ENCODE peak calls at places on chromosomes 7 and 10, in eight cellular contexts. One of them, this sample, is unnamed.
A peak's percentile ranks its signal among the peaks of the same experiment; 100 is the strongest.

GRCh38 chr10:117532003-117532385 is 10.6 kb upstream of the EMX2 start:
- DNase-seq in cardiac muscle cell: no peak
- DNase-seq in psoas muscle: no peak
- DNase-seq in body of pancreas: no peak
- DNase-seq in gastrocnemius medialis: no peak
- DNase-seq in Panc1: no peak
- DNase-seq in left ventricle myocardium inferior: no peak
- DNase-seq in fibroblast of lung: no peak
- DNase-seq in this sample: no peak

GRCh38 chr10:12907651-12908050 is 93.9 kb downstream of the CCDC3 start:
- DNase-seq in cardiac muscle cell: no peak
- DNase-seq in psoas muscle: no peak
- DNase-seq in body of pancreas: no peak
- DNase-seq in gastrocnemius medialis: no peak
- DNase-seq in Panc1: no peak
- DNase-seq in left ventricle myocardium inferior: no peak
- DNase-seq in fibroblast of lung: peak; percentile 57
- DNase-seq in this sample: no peak

GRCh38 chr7:158447206-158448171 is 140.1 kb downstream of the PTPRN2 start:
- DNase-seq in cardiac muscle cell: no peak
- DNase-seq in psoas muscle: no peak
- DNase-seq in body of pancreas: peak; percentile 70
- DNase-seq in gastrocnemius medialis: no peak
- DNase-seq in Panc1: no peak
- DNase-seq in left ventricle myocardium inferior: no peak
- DNase-seq in fibroblast of lung: no peak
- DNase-seq in this sample: peak; percentile 58

GRCh38 chr7:151238924-151239836 is 6.9 kb downstream of the CHPF2 start:
- DNase-seq in cardiac muscle cell: no peak
- DNase-seq in psoas muscle: no peak
- DNase-seq in body of pancreas: no peak
- DNase-seq in gastrocnemius medialis: no peak
- DNase-seq in Panc1: no peak
- DNase-seq in left ventricle myocardium inferior: no peak
- DNase-seq in fibroblast of lung: no peak
- DNase-seq in this sample: no peak

GRCh38 chr7:66205736-66206080 is 574 bp downstream of the TPST1 start:
- DNase-seq in cardiac muscle cell: no peak
- DNase-seq in psoas muscle: no peak
- DNase-seq in body of pancreas: peak; percentile 20
- DNase-seq in gastrocnemius medialis: no peak
- DNase-seq in Panc1: no peak
- DNase-seq in left ventricle myocardium inferior: peak; percentile 16
- DNase-seq in fibroblast of lung: no peak
- DNase-seq in this sample: peak; percentile 40

GRCh38 chr7:47100815-47101435 is 481.0 kb downstream of the TNS3 start:
- DNase-seq in cardiac muscle cell: peak; percentile 54
- DNase-seq in psoas muscle: no peak
- DNase-seq in body of pancreas: peak; percentile 68
- DNase-seq in gastrocnemius medialis: no peak
- DNase-seq in Panc1: peak; percentile 5
- DNase-seq in left ventricle myocardium inferior: peak; percentile 35
- DNase-seq in fibroblast of lung: peak; percentile 44
- DNase-seq in this sample: peak; percentile 46

GRCh38 chr7:47813614-47814260 is 134.5 kb downstream of the PKD1L1 start:
- DNase-seq in cardiac muscle cell: no peak
- DNase-seq in psoas muscle: no peak
- DNase-seq in body of pancreas: no peak
- DNase-seq in gastrocnemius medialis: no peak
- DNase-seq in Panc1: no peak
- DNase-seq in left ventricle myocardium inferior: no peak
- DNase-seq in fibroblast of lung: no peak
- DNase-seq in this sample: no peak

GRCh38 chr7:65239707-65240352 is 133.8 kb upstream of the ZNF92 start:
- DNase-seq in cardiac muscle cell: peak; percentile 69
- DNase-seq in psoas muscle: no peak
- DNase-seq in body of pancreas: peak; percentile 51
- DNase-seq in gastrocnemius medialis: no peak
- DNase-seq in Panc1: no peak
- DNase-seq in left ventricle myocardium inferior: no peak
- DNase-seq in fibroblast of lung: peak; percentile 37
- DNase-seq in this sample: peak; percentile 84

GRCh38 chr7:134943785-134944400 is 42.4 kb upstream of the AGBL3 start:
- DNase-seq in cardiac muscle cell: peak; percentile 8
- DNase-seq in psoas muscle: no peak
- DNase-seq in body of pancreas: no peak
- DNase-seq in gastrocnemius medialis: no peak
- DNase-seq in Panc1: peak; percentile 52
- DNase-seq in left ventricle myocardium inferior: no peak
- DNase-seq in fibroblast of lung: no peak
- DNase-seq in this sample: no peak
- TF ChIP-seq CTCF in cardiac muscle cell: peak; percentile 27
- TF ChIP-seq CTCF in psoas muscle: peak; percentile 32
- TF ChIP-seq CTCF in body of pancreas: peak; percentile 53
- TF ChIP-seq CTCF in gastrocnemius medialis: peak; percentile 14
- TF ChIP-seq CTCF in Panc1: peak; percentile 67
- TF ChIP-seq CTCF in left ventricle myocardium inferior: peak; percentile 58
- TF ChIP-seq CTCF in fibroblast of lung: peak; percentile 22
- TF ChIP-seq CTCF in this sample: peak; percentile 71

GRCh38 chr7:104656467-104656866 is 328.1 kb downstream of the LHFPL3 start:
- DNase-seq in cardiac muscle cell: no peak
- DNase-seq in psoas muscle: no peak
- DNase-seq in body of pancreas: no peak
- DNase-seq in gastrocnemius medialis: no peak
- DNase-seq in Panc1: no peak
- DNase-seq in left ventricle myocardium inferior: no peak
- DNase-seq in fibroblast of lung: no peak
- DNase-seq in this sample: no peak

GRCh38 chr7:104655592-104655991 is 327.2 kb downstream of the LHFPL3 start:
- DNase-seq in cardiac muscle cell: no peak
- DNase-seq in psoas muscle: no peak
- DNase-seq in body of pancreas: no peak
- DNase-seq in gastrocnemius medialis: no peak
- DNase-seq in Panc1: no peak
- DNase-seq in left ventricle myocardium inferior: no peak
- DNase-seq in fibroblast of lung: no peak
- DNase-seq in this sample: no peak

GRCh38 chr7:104664648-104665047 is 336.2 kb downstream of the LHFPL3 start:
- DNase-seq in cardiac muscle cell: no peak
- DNase-seq in psoas muscle: no peak
- DNase-seq in body of pancreas: no peak
- DNase-seq in gastrocnemius medialis: no peak
- DNase-seq in Panc1: no peak
- DNase-seq in left ventricle myocardium inferior: no peak
- DNase-seq in fibroblast of lung: no peak
- DNase-seq in this sample: no peak

GRCh38 chr7:104657134-104657533 is 328.7 kb downstream of the LHFPL3 start:
- DNase-seq in cardiac muscle cell: no peak
- DNase-seq in psoas muscle: no peak
- DNase-seq in body of pancreas: no peak
- DNase-seq in gastrocnemius medialis: no peak
- DNase-seq in Panc1: no peak
- DNase-seq in left ventricle myocardium inferior: no peak
- DNase-seq in fibroblast of lung: no peak
- DNase-seq in this sample: no peak

GRCh38 chr7:104661575-104661974 is 333.2 kb downstream of the LHFPL3 start:
- DNase-seq in cardiac muscle cell: no peak
- DNase-seq in psoas muscle: no peak
- DNase-seq in body of pancreas: no peak
- DNase-seq in gastrocnemius medialis: no peak
- DNase-seq in Panc1: no peak
- DNase-seq in left ventricle myocardium inferior: no peak
- DNase-seq in fibroblast of lung: no peak
- DNase-seq in this sample: no peak
- H3K27me3 ChIP-seq in cardiac muscle cell: no peaks in the 10 kb centered on the region
- H3K27me3 ChIP-seq in psoas muscle: no peaks in the 10 kb centered on the region
- H3K27me3 ChIP-seq in body of pancreas: no peaks in the 10 kb centered on the region
- H3K27me3 ChIP-seq in gastrocnemius medialis: no peaks in the 10 kb centered on the region
- H3K27me3 ChIP-seq in Panc1: no peaks in the 10 kb centered on the region
- H3K27me3 ChIP-seq in left ventricle myocardium inferior: no peaks in the 10 kb centered on the region
- H3K27me3 ChIP-seq in fibroblast of lung: no peaks in the 10 kb centered on the region
- H3K27me3 ChIP-seq in this sample: peaks cover 3% of the 10 kb centered on the region

GRCh38 chr10:65328486-65328885 is 1597.3 kb upstream of the LRRTM3 start:
- DNase-seq in cardiac muscle cell: no peak
- DNase-seq in psoas muscle: no peak
- DNase-seq in body of pancreas: no peak
- DNase-seq in gastrocnemius medialis: no peak
- DNase-seq in Panc1: no peak
- DNase-seq in left ventricle myocardium inferior: no peak
- DNase-seq in fibroblast of lung: no peak
- DNase-seq in this sample: no peak
- H3K4me1 ChIP-seq in cardiac muscle cell: no peaks in the 10 kb centered on the region
- H3K4me1 ChIP-seq in psoas muscle: no peaks in the 10 kb centered on the region
- H3K4me1 ChIP-seq in body of pancreas: no peaks in the 10 kb centered on the region
- H3K4me1 ChIP-seq in gastrocnemius medialis: no peaks in the 10 kb centered on the region
- H3K4me1 ChIP-seq in Panc1: no peaks in the 10 kb centered on the region
- H3K4me1 ChIP-seq in left ventricle myocardium inferior: no peaks in the 10 kb centered on the region
- H3K4me1 ChIP-seq in fibroblast of lung: no peaks in the 10 kb centered on the region
- H3K4me1 ChIP-seq in this sample: peaks cover 5% of the 10 kb centered on the region

DNA sequence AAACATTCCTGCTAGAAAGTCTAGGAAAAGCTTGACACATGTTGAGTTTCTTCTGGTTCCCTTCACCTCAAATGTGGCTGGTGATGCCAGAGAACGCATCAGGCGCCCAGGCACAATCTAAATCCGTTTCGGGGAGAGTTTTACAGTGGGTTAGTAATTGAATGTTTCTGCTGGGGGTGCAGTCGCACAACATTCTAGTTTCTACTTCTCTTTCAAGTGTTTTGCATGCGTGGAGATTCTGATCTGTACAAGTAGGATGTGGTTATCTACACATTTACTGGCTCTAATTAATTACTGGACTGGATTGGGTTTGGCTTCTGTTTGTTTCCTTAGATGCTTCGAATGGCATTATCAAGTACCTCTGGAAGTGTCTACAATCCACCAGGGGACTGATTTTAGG is 173.8 kb downstream of the TMEM26 start:
- DNase-seq in cardiac muscle cell: no peak
- DNase-seq in psoas muscle: no peak
- DNase-seq in body of pancreas: no peak
- DNase-seq in gastrocnemius medialis: no peak
- DNase-seq in Panc1: no peak
- DNase-seq in left ventricle myocardium inferior: no peak
- DNase-seq in fibroblast of lung: no peak
- DNase-seq in this sample: no peak
- TF ChIP-seq CTCF in cardiac muscle cell: no peak
- TF ChIP-seq CTCF in psoas muscle: no peak
- TF ChIP-seq CTCF in body of pancreas: no peak
- TF ChIP-seq CTCF in gastrocnemius medialis: no peak
- TF ChIP-seq CTCF in Panc1: no peak
- TF ChIP-seq CTCF in left ventricle myocardium inferior: no peak
- TF ChIP-seq CTCF in fibroblast of lung: no peak
- TF ChIP-seq CTCF in this sample: no peak

GRCh38 chr10:103493362-103493871 is at the start of gene NEURL1:
- DNase-seq in cardiac muscle cell: peak; percentile 51
- DNase-seq in psoas muscle: peak; percentile 55
- DNase-seq in body of pancreas: peak; percentile 32
- DNase-seq in gastrocnemius medialis: no peak
- DNase-seq in Panc1: no peak
- DNase-seq in left ventricle myocardium inferior: no peak
- DNase-seq in fibroblast of lung: no peak
- DNase-seq in this sample: peak; percentile 44
- H3K27me3 ChIP-seq in cardiac muscle cell: peaks cover 66% of the 10 kb centered on the region
- H3K27me3 ChIP-seq in psoas muscle: peaks cover 4% of the 10 kb centered on the region
- H3K27me3 ChIP-seq in body of pancreas: no peaks in the 10 kb centered on the region
- H3K27me3 ChIP-seq in gastrocnemius medialis: peaks cover 13% of the 10 kb centered on the region
- H3K27me3 ChIP-seq in Panc1: peaks cover 34% of the 10 kb centered on the region
- H3K27me3 ChIP-seq in left ventricle myocardium inferior: peaks cover 57% of the 10 kb centered on the region
- H3K27me3 ChIP-seq in fibroblast of lung: peaks cover 38% of the 10 kb centered on the region
- H3K27me3 ChIP-seq in this sample: peaks cover 8% of the 10 kb centered on the region

GRCh38 chr7:130943336-130943901 is 209.4 kb upstream of the KLF14 start:
- DNase-seq in cardiac muscle cell: no peak
- DNase-seq in psoas muscle: no peak
- DNase-seq in body of pancreas: no peak
- DNase-seq in gastrocnemius medialis: no peak
- DNase-seq in Panc1: peak; percentile 82
- DNase-seq in left ventricle myocardium inferior: no peak
- DNase-seq in fibroblast of lung: peak; percentile 93
- DNase-seq in this sample: no peak
- H3K4me1 ChIP-seq in cardiac muscle cell: peaks cover 3% of the 10 kb centered on the region
- H3K4me1 ChIP-seq in psoas muscle: peaks cover 43% of the 10 kb centered on the region
- H3K4me1 ChIP-seq in body of pancreas: peaks cover 34% of the 10 kb centered on the region
- H3K4me1 ChIP-seq in gastrocnemius medialis: peaks cover 37% of the 10 kb centered on the region
- H3K4me1 ChIP-seq in Panc1: peaks cover 68% of the 10 kb centered on the region
- H3K4me1 ChIP-seq in left ventricle myocardium inferior: peaks cover 84% of the 10 kb centered on the region
- H3K4me1 ChIP-seq in fibroblast of lung: peaks cover 21% of the 10 kb centered on the region
- H3K4me1 ChIP-seq in this sample: peaks cover 7% of the 10 kb centered on the region